ENCODE peak calls at places on chromosomes 4 and X, in ten cellular contexts. U is SK-N-SH; T is SW 1271; W is PC-3; A is omental fat pad; Y is cerebellum; O is thoracic aorta; F is AG08395; X is CD8-positive, alpha-beta T cell; E is WERI-Rb-1. P is an unnamed sample.

GRCh38 chr4:78517050-78517652 is 34.4 kb upstream of the ANXA3 start:
- DNase-seq in X (no peak), Y (peak; percentile 13), E (no peak), U (peak; percentile 33), T (no peak), W (peak; percentile 61), F (peak; percentile 41), O (no peak), A (no peak), P (peak; percentile 3)

GRCh38 chr4:4391866-4392265 is 5.0 kb downstream of the NSG1 start:
- DNase-seq in U (no peak), T (no peak), O (no peak), Y (no peak), A (no peak), E (no peak), X (no peak), F (no peak), W (no peak), P (no peak)

GRCh38 chr4:183533698-183534097 is 28.8 kb downstream of the ING2 start:
- DNase-seq in E (no peak), T (no peak), Y (no peak), A (no peak), U (no peak), W (no peak), O (no peak), F (no peak), X (no peak), P (no peak)

GRCh38 chrX:43969504-43970501 is 3.4 kb downstream of the NDP start:
- DNase-seq in F (peak; percentile 20), O (no peak), Y (no peak), T (no peak), W (peak; percentile 38), X (no peak), E (no peak), A (no peak), U (no peak), P (peak; percentile 46)

GRCh38 chr4:87071401-87071800 is 136.6 kb downstream of the AFF1 start:
- DNase-seq in A (no peak), U (no peak), W (no peak), Y (no peak), F (no peak), T (no peak), O (no peak), X (no peak), E (no peak), P (peak; percentile 32)

GRCh38 chrX:69268637-69269036 is 103.4 kb upstream of the PJA1 start:
- DNase-seq in E (no peak), Y (no peak), X (no peak), T (no peak), O (no peak), U (no peak), F (no peak), W (peak; percentile 35), A (no peak), P (no peak)

GRCh38 chr4:3484057-3484973 is 21.2 kb downstream of the DOK7 start:
- DNase-seq in F (peak; percentile 30), O (peak; percentile 60), Y (peak; percentile 68), W (peak; percentile 70), T (no peak), U (peak; percentile 70), X (no peak), E (no peak), A (no peak), P (no peak)

GRCh38 chrX:26352891-26353430 is 137.0 kb downstream of the MAGEB5 start:
- DNase-seq in E (no peak), X (no peak), Y (no peak), A (no peak), T (no peak), O (no peak), U (no peak), W (no peak), F (no peak), P (no peak)

GRCh38 chrX:3428762-3429161 is 82.3 kb upstream of the MXRA5 start:
- DNase-seq in E (no peak), Y (no peak), T (no peak), A (no peak), O (no peak), U (no peak), F (no peak), W (no peak), X (no peak), P (no peak)

GRCh38 chrX:109360301-109360700 is 121.6 kb downstream of the GUCY2F start:
- DNase-seq in E (no peak), A (no peak), U (no peak), T (no peak), W (no peak), X (no peak), Y (no peak), F (no peak), O (no peak), P (no peak)

GRCh38 chr4:148184922-148185321 is 257.3 kb downstream of the NR3C2 start:
- DNase-seq in E (no peak), W (no peak), F (no peak), U (no peak), O (no peak), X (no peak), A (no peak), Y (no peak), T (no peak), P (no peak)

GRCh38 chrX:102765217-102765616 is 44.7 kb downstream of the GPRASP3 start:
- DNase-seq in E (no peak), U (no peak), T (peak; percentile 0), X (no peak), W (peak; percentile 85), A (no peak), Y (no peak), F (peak; percentile 60), O (no peak), P (peak; percentile 11)

P was measured in NCI-H446 treated with DMSO at 0.1 percent for 48 hours.